ENCODE peak calls at places on chromosomes 5 and 9, in four cellular contexts. One of them, this sample, is unnamed.

GRCh38 chr9:17216011-17216410 is 81.2 kb downstream of the CNTLN start:
- DNase-seq in IMR-90: no peak
- DNase-seq in neuronal stem cell: no peak
- DNase-seq in lower lobe of right lung: no peak
- DNase-seq in this sample: peak; percentile 74

GRCh38 chr5:41418220-41419031 is 92.0 kb downstream of the PLCXD3 start:
- DNase-seq in neuronal stem cell: no peak
- DNase-seq in lower lobe of right lung: no peak
- DNase-seq in IMR-90: peak; percentile 72
- DNase-seq in this sample: peak; percentile 70

GRCh38 chr9:134558124-134558805 is 83.3 kb upstream of the COL5A1 start:
- DNase-seq in IMR-90: no peak
- DNase-seq in lower lobe of right lung: peak; percentile 16
- DNase-seq in neuronal stem cell: no peak
- DNase-seq in this sample: no peak

GRCh38 chr9:127943746-127944145 is 6.1 kb upstream of the DPM2 start:
- DNase-seq in lower lobe of right lung: peak; percentile 93
- DNase-seq in neuronal stem cell: peak; percentile 71
- DNase-seq in IMR-90: peak; percentile 73
- DNase-seq in this sample: peak; percentile 50

GRCh38 chr9:109274768-109275596 is 45.9 kb downstream of the EPB41L4B start:
- DNase-seq in neuronal stem cell: no peak
- DNase-seq in lower lobe of right lung: no peak
- DNase-seq in IMR-90: no peak
- DNase-seq in this sample: no peak

GRCh38 chr9:36407122-36407723 is 7.2 kb upstream of the RNF38 start:
- DNase-seq in neuronal stem cell: peak; percentile 59
- DNase-seq in IMR-90: peak; percentile 65
- DNase-seq in lower lobe of right lung: peak; percentile 50
- DNase-seq in this sample: peak; percentile 60

GRCh38 chr9:72383978-72384709 is 19.1 kb upstream of the ZFAND5 start:
- DNase-seq in lower lobe of right lung: no peak
- DNase-seq in neuronal stem cell: no peak
- DNase-seq in IMR-90: peak; percentile 94
- DNase-seq in this sample: peak; percentile 87

GRCh38 chr5:53568868-53569267 is 8.4 kb downstream of the NDUFS4 start:
- DNase-seq in neuronal stem cell: no peak
- DNase-seq in IMR-90: peak; percentile 23
- DNase-seq in lower lobe of right lung: no peak
- DNase-seq in this sample: no peak

GRCh38 chr5:90201923-90202322 is 207.6 kb downstream of the CETN3 start:
- DNase-seq in IMR-90: no peak
- DNase-seq in neuronal stem cell: no peak
- DNase-seq in lower lobe of right lung: no peak
- DNase-seq in this sample: peak; percentile 83

GRCh38 chr9:101512116-101512515 is 21.5 kb upstream of the RNF20 start:
- DNase-seq in neuronal stem cell: no peak
- DNase-seq in lower lobe of right lung: no peak
- DNase-seq in IMR-90: no peak
- DNase-seq in this sample: no peak

DNA sequence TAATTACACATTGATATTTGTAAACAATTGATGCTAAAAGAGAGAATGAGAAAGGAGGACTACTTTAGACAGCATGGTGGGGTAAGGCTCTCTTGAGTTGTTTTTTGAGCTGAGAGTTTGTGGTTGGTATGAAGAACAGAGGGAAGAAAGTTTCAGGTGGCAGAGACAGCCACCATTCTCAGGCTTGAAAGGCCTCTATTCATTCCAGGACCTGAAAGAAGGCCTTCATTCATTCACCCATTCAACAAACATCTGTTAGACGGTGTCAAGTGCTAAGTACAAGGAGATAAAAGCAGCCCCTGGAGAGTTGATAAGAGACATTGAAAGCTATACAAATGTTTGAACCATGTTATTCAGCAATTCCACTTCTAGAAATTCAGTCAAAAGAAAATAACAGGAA is 21.7 kb upstream of the ADAM19 start:
- DNase-seq in lower lobe of right lung: no peak
- DNase-seq in IMR-90: no peak
- DNase-seq in neuronal stem cell: no peak
- DNase-seq in this sample: no peak
- H3K27ac ChIP-seq in lower lobe of right lung: no peak overlapping the region
- H3K27ac ChIP-seq in IMR-90: no peak overlapping the region
- H3K27ac ChIP-seq in neuronal stem cell: no peak overlapping the region
- H3K27ac ChIP-seq in this sample: no peak overlapping the region

GRCh38 chr9:95075700-95076099 is 241.8 kb downstream of the FANCC start:
- DNase-seq in lower lobe of right lung: no peak
- DNase-seq in IMR-90: no peak
- DNase-seq in neuronal stem cell: no peak
- DNase-seq in this sample: no peak

GRCh38 chr9:95073042-95073607 is 244.4 kb downstream of the FANCC start:
- DNase-seq in IMR-90: no peak
- DNase-seq in neuronal stem cell: no peak
- DNase-seq in lower lobe of right lung: no peak
- DNase-seq in this sample: no peak

GRCh38 chr9:95073918-95074317 is 243.6 kb downstream of the FANCC start:
- DNase-seq in lower lobe of right lung: no peak
- DNase-seq in IMR-90: no peak
- DNase-seq in neuronal stem cell: no peak
- DNase-seq in this sample: no peak

GRCh38 chr9:95076696-95077052 is 240.8 kb downstream of the FANCC start:
- DNase-seq in lower lobe of right lung: no peak
- DNase-seq in IMR-90: no peak
- DNase-seq in neuronal stem cell: no peak
- DNase-seq in this sample: no peak

GRCh38 chr9:95074632-95075269 is 242.8 kb downstream of the FANCC start:
- DNase-seq in neuronal stem cell: no peak
- DNase-seq in lower lobe of right lung: no peak
- DNase-seq in IMR-90: no peak
- DNase-seq in this sample: no peak
- H3K27ac ChIP-seq in neuronal stem cell: no peak overlapping the region
- H3K27ac ChIP-seq in lower lobe of right lung: peak overlapping the region; percentile 9
- H3K27ac ChIP-seq in IMR-90: no peak overlapping the region
- H3K27ac ChIP-seq in this sample: no peak overlapping the region

GRCh38 chr9:137303031-137303892 is 1.2 kb upstream of the NRARP start:
- DNase-seq in lower lobe of right lung: peak; percentile 47
- DNase-seq in IMR-90: no peak
- DNase-seq in neuronal stem cell: no peak
- DNase-seq in this sample: peak; percentile 81
- H3K27ac ChIP-seq in lower lobe of right lung: peak overlapping the region; percentile 73
- H3K27ac ChIP-seq in IMR-90: no peak overlapping the region
- H3K27ac ChIP-seq in neuronal stem cell: no peak overlapping the region
- H3K27ac ChIP-seq in this sample: peak overlapping the region; percentile 20

GRCh38 chr9:69678843-69679538 is 6.8 kb upstream of the APBA1 start:
- DNase-seq in lower lobe of right lung: no peak
- DNase-seq in IMR-90: no peak
- DNase-seq in neuronal stem cell: no peak
- DNase-seq in this sample: no peak

GRCh38 chr9:69675563-69675962 is 3.4 kb upstream of the APBA1 start:
- DNase-seq in IMR-90: no peak
- DNase-seq in neuronal stem cell: no peak
- DNase-seq in lower lobe of right lung: no peak
- DNase-seq in this sample: no peak

GRCh38 chr9:69674741-69675438 is 2.7 kb upstream of the APBA1 start:
- DNase-seq in lower lobe of right lung: no peak
- DNase-seq in IMR-90: peak; percentile 94
- DNase-seq in neuronal stem cell: no peak
- DNase-seq in this sample: peak; percentile 45

GRCh38 chr9:69674112-69674511 is 1.9 kb upstream of the APBA1 start:
- DNase-seq in neuronal stem cell: no peak
- DNase-seq in IMR-90: no peak
- DNase-seq in lower lobe of right lung: no peak
- DNase-seq in this sample: no peak

DNA sequence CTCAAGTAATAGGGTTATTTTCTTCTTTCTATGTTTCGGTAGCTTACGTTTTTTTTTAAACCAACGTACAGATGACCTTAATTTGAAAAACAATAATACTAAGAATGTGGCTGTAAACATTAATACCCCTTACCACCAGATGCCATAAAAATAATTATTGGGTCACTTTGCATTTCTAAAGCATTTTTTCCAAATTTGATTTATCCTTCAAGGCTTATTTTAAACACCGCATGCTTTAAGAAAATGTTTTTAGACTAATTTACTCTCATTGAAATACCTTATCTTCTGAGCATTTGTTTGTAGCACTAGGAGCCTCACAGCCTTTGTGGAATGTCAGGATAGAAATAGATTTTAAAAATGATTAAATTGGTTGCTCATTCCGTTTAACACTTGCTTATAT is 5.8 kb upstream of the APBA1 start:
- DNase-seq in neuronal stem cell: no peak
- DNase-seq in lower lobe of right lung: no peak
- DNase-seq in IMR-90: no peak
- DNase-seq in this sample: no peak
- H3K27ac ChIP-seq in neuronal stem cell: no peak overlapping the region
- H3K27ac ChIP-seq in lower lobe of right lung: no peak overlapping the region
- H3K27ac ChIP-seq in IMR-90: no peak overlapping the region
- H3K27ac ChIP-seq in this sample: no peak overlapping the region

GRCh38 chr9:26310294-26310693 is 582.3 kb downstream of the CAAP1 start:
- DNase-seq in lower lobe of right lung: no peak
- DNase-seq in neuronal stem cell: no peak
- DNase-seq in IMR-90: peak; percentile 86
- DNase-seq in this sample: peak; percentile 47
- H3K27ac ChIP-seq in lower lobe of right lung: no peak overlapping the region
- H3K27ac ChIP-seq in neuronal stem cell: no peak overlapping the region
- H3K27ac ChIP-seq in IMR-90: no peak overlapping the region
- H3K27ac ChIP-seq in this sample: no peak overlapping the region

GRCh38 chr9:96883922-96884321 is 29.6 kb upstream of the ZNF782 start:
- DNase-seq in lower lobe of right lung: no peak
- DNase-seq in neuronal stem cell: no peak
- DNase-seq in IMR-90: no peak
- DNase-seq in this sample: no peak

GRCh38 chr9:96888591-96888990 is 34.3 kb upstream of the ZNF782 start:
- DNase-seq in neuronal stem cell: no peak
- DNase-seq in lower lobe of right lung: no peak
- DNase-seq in IMR-90: no peak
- DNase-seq in this sample: no peak

GRCh38 chr9:96884443-96884842 is 30.1 kb upstream of the ZNF782 start:
- DNase-seq in neuronal stem cell: no peak
- DNase-seq in lower lobe of right lung: no peak
- DNase-seq in IMR-90: peak; percentile 82
- DNase-seq in this sample: peak; percentile 97

DNA sequence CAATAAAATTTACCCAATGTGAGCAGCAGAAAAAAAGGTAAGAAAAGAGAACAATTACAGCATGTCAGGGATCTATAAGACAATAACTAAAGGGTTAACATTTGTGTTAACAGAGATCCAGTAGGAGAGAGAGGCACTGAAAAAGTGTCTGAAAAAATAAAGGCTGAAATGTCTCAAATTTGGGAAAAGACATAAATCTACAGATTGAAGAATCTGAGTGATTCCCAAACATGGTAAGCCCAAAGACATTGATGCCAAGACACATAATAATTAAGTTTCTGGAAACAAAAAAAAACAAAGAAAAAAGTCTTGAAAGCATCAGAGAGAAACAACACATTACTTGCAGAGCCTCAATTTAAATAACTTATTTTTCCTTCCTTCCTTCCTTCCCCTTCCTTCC is 31.1 kb upstream of the ZNF782 start:
- DNase-seq in IMR-90: no peak
- DNase-seq in lower lobe of right lung: no peak
- DNase-seq in neuronal stem cell: no peak
- DNase-seq in this sample: no peak
- H3K27ac ChIP-seq in IMR-90: no peak overlapping the region
- H3K27ac ChIP-seq in lower lobe of right lung: no peak overlapping the region
- H3K27ac ChIP-seq in neuronal stem cell: no peak overlapping the region
- H3K27ac ChIP-seq in this sample: no peak overlapping the region

GRCh38 chr5:160727296-160727997 is 124.6 kb downstream of the ATP10B start:
- DNase-seq in IMR-90: no peak
- DNase-seq in lower lobe of right lung: no peak
- DNase-seq in neuronal stem cell: no peak
- DNase-seq in this sample: no peak
- H3K27ac ChIP-seq in IMR-90: no peak overlapping the region
- H3K27ac ChIP-seq in lower lobe of right lung: no peak overlapping the region
- H3K27ac ChIP-seq in neuronal stem cell: no peak overlapping the region
- H3K27ac ChIP-seq in this sample: no peak overlapping the region

GRCh38 chr5:133841831-133842750 is 126.3 kb downstream of the C5orf15 start:
- DNase-seq in lower lobe of right lung: no peak
- DNase-seq in neuronal stem cell: no peak
- DNase-seq in IMR-90: no peak
- DNase-seq in this sample: no peak

GRCh38 chr5:133846478-133847226 is 121.8 kb downstream of the C5orf15 start:
- DNase-seq in IMR-90: no peak
- DNase-seq in lower lobe of right lung: no peak
- DNase-seq in neuronal stem cell: no peak
- DNase-seq in this sample: no peak

GRCh38 chr5:133842846-133843725 is 125.3 kb downstream of the C5orf15 start:
- DNase-seq in lower lobe of right lung: no peak
- DNase-seq in IMR-90: no peak
- DNase-seq in neuronal stem cell: no peak
- DNase-seq in this sample: no peak

GRCh38 chr5:133844836-133845235 is 123.6 kb downstream of the C5orf15 start:
- DNase-seq in neuronal stem cell: no peak
- DNase-seq in IMR-90: no peak
- DNase-seq in lower lobe of right lung: no peak
- DNase-seq in this sample: peak; percentile 79

GRCh38 chr5:133843911-133844310 is 124.5 kb downstream of the C5orf15 start:
- DNase-seq in IMR-90: no peak
- DNase-seq in neuronal stem cell: no peak
- DNase-seq in lower lobe of right lung: no peak
- DNase-seq in this sample: no peak
- H3K27ac ChIP-seq in IMR-90: no peak overlapping the region
- H3K27ac ChIP-seq in neuronal stem cell: no peak overlapping the region
- H3K27ac ChIP-seq in lower lobe of right lung: no peak overlapping the region
- H3K27ac ChIP-seq in this sample: no peak overlapping the region

GRCh38 chr5:140249536-140249935 is 53.4 kb downstream of the PFDN1 start:
- DNase-seq in IMR-90: no peak
- DNase-seq in neuronal stem cell: no peak
- DNase-seq in lower lobe of right lung: no peak
- DNase-seq in this sample: no peak
- H3K27ac ChIP-seq in IMR-90: no peak overlapping the region
- H3K27ac ChIP-seq in neuronal stem cell: no peak overlapping the region
- H3K27ac ChIP-seq in lower lobe of right lung: no peak overlapping the region
- H3K27ac ChIP-seq in this sample: no peak overlapping the region

This sample was measured in mammary epithelial cell.